ENCODE peak calls at places on chromosomes 12 and 14, in seven cellular contexts. I is HFFc6; C is cardiac muscle cell; O is T-helper 2 cell; F is esophagus squamous epithelium; D is suprapubic skin; L is stimulated activated CD8-positive, alpha-beta memory T cell treated with anti-CD3 and anti-CD28 coated beads, Interleukin-12 subunit alpha, Interleukin-12 subunit beta, amount 100 ng/mL, for 1 hour. B is an unnamed sample.

GRCh38 chr12:19710811-19711793 is 271.8 kb downstream of the AEBP2 start:
- DNase-seq in L (no peak), O (no peak), C (no peak), I (no peak), D (no peak), F (no peak), B (no peak)

GRCh38 chr14:72925171-72925759 is 999 bp upstream of the DCAF4 start:
- DNase-seq in F (no peak), D (no peak), O (no peak), I (no peak), L (no peak), C (no peak), B (no peak)

GRCh38 chr14:22733829-22734228 is 32.7 kb upstream of the OXA1L start:
- DNase-seq in O (no peak), I (no peak), F (no peak), L (no peak), C (no peak), D (no peak), B (no peak)

GRCh38 chr12:48442191-48442828 is 30.0 kb upstream of the ANP32D start:
- DNase-seq in C (no peak), I (no peak), L (no peak), O (no peak), D (no peak), F (no peak), B (no peak)

GRCh38 chr14:33711761-33712160 is 239.1 kb downstream of the EGLN3 start:
- DNase-seq in C (no peak), I (no peak), F (no peak), L (no peak), O (no peak), D (no peak), B (no peak)

GRCh38 chr12:32124637-32125036 is 18.0 kb downstream of the BICD1 start:
- DNase-seq in L (no peak), D (no peak), C (no peak), F (no peak), O (no peak), I (no peak), B (no peak)

GRCh38 chr12:24038211-24038997 is 88.9 kb upstream of the SOX5 start:
- DNase-seq in C (peak), D (no peak), I (no peak), F (no peak), L (no peak), O (no peak), B (no peak)

GRCh38 chr12:47507221-47507620 is 198.6 kb downstream of the RPAP3 start:
- DNase-seq in D (no peak), F (no peak), I (peak), C (no peak), L (no peak), O (no peak), B (peak)

GRCh38 chr14:76933515-76933914 is 95.0 kb downstream of the IRF2BPL start:
- DNase-seq in O (no peak), C (no peak), D (no peak), L (no peak), I (no peak), F (no peak), B (no peak)